ENCODE peak calls at places on chromosome 2, in four cellular contexts. S is epithelial cell of esophagus, J is AG08396, V is nephron progenitor cell. I is an unnamed sample.
A peak's percentile ranks its signal among the peaks of the same experiment; 100 is the strongest.

GRCh38 chr2:205800804-205801203 is 118.5 kb downstream of the NRP2 start:
- DNase-seq in S (peak; percentile 16), J (peak; percentile 74), V (no peak), I (no peak)

GRCh38 chr2:238913931-238914647 is 66.2 kb downstream of the TWIST2 start:
- DNase-seq in S (no peak), J (no peak), V (no peak), I (no peak)

GRCh38 chr2:10344105-10345066 is 41.7 kb downstream of the HPCAL1 start:
- DNase-seq in S (no peak), J (no peak), V (no peak), I (no peak)

GRCh38 chr2:8566788-8567468 is 114.9 kb upstream of the ID2 start:
- DNase-seq in S (no peak), J (no peak), V (no peak), I (peak; percentile 26)

GRCh38 chr2:190213441-190214335 is 105.9 kb downstream of the HIBCH start:
- DNase-seq in S (no peak), J (no peak), V (no peak), I (no peak)

GRCh38 chr2:120397362-120397811 is 51.5 kb downstream of the INHBB start:
- DNase-seq in S (peak; percentile 34), J (no peak), V (no peak), I (peak; percentile 24)

GRCh38 chr2:226611944-226612318 is 187.7 kb downstream of the IRS1 start:
- DNase-seq in S (peak; percentile 88), J (peak; percentile 14), V (no peak), I (peak; percentile 73)

GRCh38 chr2:209985879-209986278 is 16.6 kb upstream of the RPE start:
- DNase-seq in S (no peak), J (no peak), V (no peak), I (no peak)

GRCh38 chr2:106531676-106532075 is 44.5 kb downstream of the CD8B2 start:
- DNase-seq in S (no peak), J (no peak), V (no peak), I (no peak)

GRCh38 chr2:219496781-219497494 is 1.8 kb upstream of the GMPPA start:
- DNase-seq in S (peak; percentile 30), J (no peak), V (no peak), I (no peak)

GRCh38 chr2:10435427-10436204 is 12.5 kb downstream of the ODC1 start:
- DNase-seq in S (no peak), J (no peak), V (no peak), I (no peak)

GRCh38 chr2:240522406-240522805 is 35.4 kb downstream of the ANKMY1 start:
- DNase-seq in S (no peak), J (no peak), V (no peak), I (no peak)

GRCh38 chr2:20479835-20480234 is 33.0 kb downstream of the RHOB start:
- DNase-seq in S (no peak), J (no peak), V (no peak), I (no peak)

GRCh38 chr2:198004921-198005829 is 200.8 kb downstream of the PLCL1 start:
- DNase-seq in S (no peak), J (no peak), V (no peak), I (no peak)

GRCh38 chr2:8378016-8378810 is 303.6 kb upstream of the ID2 start:
- DNase-seq in S (no peak), J (no peak), V (no peak), I (no peak)

GRCh38 chr2:109516445-109517117 is 97.2 kb downstream of the SEPTIN10 start:
- DNase-seq in S (peak; percentile 58), J (peak; percentile 56), V (peak; percentile 82), I (peak; percentile 72)

GRCh38 chr2:131105950-131106801 is 1.0 kb downstream of the PLEKHB2 start:
- DNase-seq in S (peak; percentile 65), J (peak; percentile 66), V (peak; percentile 5), I (peak; percentile 38)